ENCODE peak calls at places on chromosomes 5 and 9, in five cellular contexts. G, F, K, H and B are unnamed samples.

GRCh38 chr9:129712595-129713524 is 40.0 kb downstream of the PTGES start:
- DNase-seq in G (no peak), F (peak), K (no peak), H (peak), B (no peak)

GRCh38 chr5:168683247-168683926 is 104.2 kb upstream of the PANK3 start:
- DNase-seq in G (no peak), F (no peak), K (peak), H (no peak), B (no peak)

GRCh38 chr9:114084282-114085073 is 6.4 kb upstream of the AMBP start:
- DNase-seq in G (no peak), F (no peak), K (no peak), H (no peak), B (no peak)

GRCh38 chr5:119409235-119409815 is 43.0 kb upstream of the HSD17B4 start:
- DNase-seq in G (peak), F (no peak), K (no peak), H (no peak), B (peak)

GRCh38 chr9:71858812-71859211 is 52.2 kb downstream of the ABHD17B start:
- DNase-seq in G (no peak), F (no peak), K (no peak), H (no peak), B (no peak)

GRCh38 chr5:160271396-160271795 is 41.0 kb downstream of the CCNJL start:
- DNase-seq in G (no peak), F (no peak), K (no peak), H (no peak), B (peak)

GRCh38 chr9:22114956-22115355 is 105.9 kb upstream of the CDKN2B start:
- DNase-seq in G (no peak), F (peak), K (no peak), H (peak), B (no peak)

GRCh38 chr5:135398160-135398854 is 724 bp downstream of the MACROH2A1 start:
- DNase-seq in G (peak), F (peak), K (no peak), H (peak), B (no peak)

GRCh38 chr9:124262596-124263045 is 4.9 kb downstream of the NEK6 start:
- DNase-seq in G (peak), F (no peak), K (no peak), H (no peak), B (no peak)
- H3K4me3 ChIP-seq in G (peak), F (peak), K (peak), H (no peak), B (no peak)

GRCh38 chr5:95962785-95963184 is 1.1 kb upstream of the ELL2 start:
- DNase-seq in G (no peak), F (no peak), K (no peak), H (no peak), B (no peak)
- H3K4me3 ChIP-seq in G (no peak), F (peak), K (peak), H (no peak), B (no peak)

DNA sequence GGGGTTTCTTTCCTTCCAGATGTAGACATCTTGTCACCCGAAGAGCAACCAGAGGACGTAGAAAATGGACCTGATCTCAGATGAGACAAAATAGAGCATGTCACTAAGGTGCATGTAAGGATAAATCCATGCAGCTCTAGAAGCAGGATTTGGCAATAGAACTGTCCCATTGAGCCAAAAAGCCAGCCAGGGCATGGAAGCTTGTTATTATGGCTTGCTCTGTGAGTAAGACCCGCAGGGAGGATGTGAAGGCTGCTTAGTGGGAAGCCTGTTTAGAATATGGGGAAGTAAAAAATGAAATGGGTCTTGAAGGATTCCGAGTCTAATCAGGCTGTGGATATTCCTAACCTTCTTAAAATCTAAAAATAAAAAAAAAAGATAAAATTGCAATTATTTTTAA is 165.6 kb upstream of the MPDZ start:
- DNase-seq in G (no peak), F (no peak), K (no peak), H (no peak), B (no peak)
- H3K4me3 ChIP-seq in G (no peak), F (no peak), K (peak), H (no peak), B (no peak)

DNA sequence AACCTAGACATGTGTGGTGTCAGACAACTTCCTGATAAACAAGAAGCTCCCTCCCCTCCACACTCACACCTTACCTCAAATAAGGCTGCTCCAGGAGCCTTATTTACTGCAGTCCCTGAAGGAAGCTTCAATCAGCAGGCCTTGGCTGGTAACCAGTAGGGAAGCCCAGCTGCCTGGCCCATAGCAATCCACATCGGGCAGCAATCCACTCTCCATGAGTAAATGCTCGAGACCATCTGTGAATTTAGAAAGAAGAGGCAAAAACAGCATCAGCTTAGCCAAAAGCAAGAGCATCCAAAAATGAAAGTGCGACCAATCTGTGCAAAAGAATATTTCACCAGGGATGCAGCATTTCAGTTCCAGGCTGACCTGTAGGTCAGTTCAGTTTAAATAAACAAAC is 213.3 kb upstream of the TUSC1 start:
- DNase-seq in G (no peak), F (peak), K (no peak), H (no peak), B (no peak)
- H3K4me3 ChIP-seq in G (no peak), F (no peak), K (no peak), H (no peak), B (no peak)

DNA sequence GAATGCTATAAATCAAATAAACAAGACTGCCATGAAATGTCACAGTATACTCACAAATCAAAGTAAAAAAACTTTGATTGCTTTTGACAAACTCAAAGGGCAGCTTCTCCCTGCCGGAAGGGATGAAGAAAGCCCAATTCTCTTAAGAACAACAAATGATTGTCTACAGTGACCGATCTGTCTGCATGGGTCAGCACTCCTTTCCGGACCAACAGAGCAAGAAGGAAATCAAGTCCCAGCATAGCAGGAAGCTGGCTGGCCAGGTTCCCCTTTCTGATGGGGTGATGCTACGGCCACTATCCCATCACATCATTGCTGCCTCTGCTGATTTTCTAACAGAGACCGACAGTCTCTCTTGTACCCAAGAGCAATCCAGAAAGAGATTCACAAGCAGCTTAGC is 711 bp downstream of the C1QTNF3 start:
- DNase-seq in G (no peak), F (no peak), K (peak), H (no peak), B (no peak)
- H3K4me3 ChIP-seq in G (no peak), F (peak), K (no peak), H (no peak), B (no peak)

GRCh38 chr5:139982157-139982974 is 60.7 kb downstream of the NRG2 start:
- DNase-seq in G (no peak), F (peak), K (no peak), H (peak), B (no peak)
- H3K4me3 ChIP-seq in G (no peak), F (no peak), K (no peak), H (no peak), B (no peak)